ENCODE peak calls at places on chromosome 15, in seven cellular contexts. G is GM03348, N is GM12891, X is stromal cell of bone marrow, Y is Caki2, J is neuronal stem cell, P is fibroblast of the aortic adventitia. U is an unnamed sample.

GRCh38 chr15:75225951-75226732 is 24.5 kb downstream of the C15orf39 start:
- DNase-seq in P (no peak), G (no peak), N (no peak), J (no peak), Y (no peak), X (no peak), U (no peak)

GRCh38 chr15:29698030-29698701 is 124.1 kb downstream of the TJP1 start:
- DNase-seq in N (no peak), G (no peak), P (peak), Y (peak), X (peak), J (no peak), U (no peak)

GRCh38 chr15:39140060-39140604 is 440.7 kb upstream of the THBS1 start:
- DNase-seq in Y (peak), X (peak), J (no peak), N (no peak), G (peak), P (peak), U (no peak)

GRCh38 chr15:70867911-70868467 is 14.0 kb upstream of the LARP6 start:
- DNase-seq in G (peak), X (peak), N (no peak), J (no peak), Y (no peak), P (peak), U (no peak)

GRCh38 chr15:91306155-91306554 is 206.1 kb downstream of the SV2B start:
- DNase-seq in G (no peak), Y (no peak), J (no peak), P (no peak), X (no peak), N (no peak), U (no peak)

GRCh38 chr15:91448245-91448644 is 348.2 kb downstream of the SV2B start:
- DNase-seq in P (no peak), X (no peak), G (no peak), N (no peak), J (no peak), Y (no peak), U (no peak)

GRCh38 chr15:76217029-76217866 is 94.0 kb downstream of the ETFA start:
- DNase-seq in G (no peak), X (no peak), J (no peak), P (peak), Y (peak), N (no peak), U (no peak)

GRCh38 chr15:57500979-57501576 is 90.6 kb upstream of the MYZAP start:
- DNase-seq in P (peak), J (no peak), Y (peak), G (peak), X (peak), N (no peak), U (no peak)

GRCh38 chr15:28115871-28116270 is 16.8 kb upstream of the OCA2 start:
- DNase-seq in X (no peak), P (no peak), Y (no peak), N (no peak), J (no peak), G (no peak), U (no peak)

GRCh38 chr15:91942676-91943417 is 89.3 kb downstream of the SLCO3A1 start:
- DNase-seq in G (peak), J (no peak), N (no peak), X (peak), P (peak), Y (peak), U (no peak)

GRCh38 chr15:88187195-88187594 is 69.3 kb downstream of the NTRK3 start:
- DNase-seq in N (no peak), X (no peak), P (peak), G (no peak), J (no peak), Y (no peak), U (no peak)

GRCh38 chr15:53506370-53506769 is 253.1 kb downstream of the WDR72 start:
- DNase-seq in N (no peak), X (no peak), Y (no peak), J (no peak), P (no peak), G (no peak), U (no peak)

GRCh38 chr15:41485226-41485625 is 8.4 kb upstream of the ITPKA start:
- DNase-seq in X (no peak), G (no peak), P (no peak), N (no peak), Y (no peak), J (no peak), U (no peak)

GRCh38 chr15:79849789-79850188 is 47.0 kb downstream of the MTHFS start:
- DNase-seq in J (peak), Y (peak), X (peak), P (peak), N (no peak), G (peak), U (peak)

GRCh38 chr15:48582472-48583235 is 62.9 kb downstream of the FBN1 start:
- DNase-seq in X (peak), P (peak), G (peak), N (no peak), Y (peak), J (no peak), U (no peak)

GRCh38 chr15:58761010-58761388 is 10.1 kb upstream of the MINDY2 start:
- DNase-seq in Y (no peak), J (no peak), X (no peak), N (no peak), G (no peak), P (no peak), U (no peak)

GRCh38 chr15:99719096-99719541 is 14.1 kb downstream of the LYSMD4 start:
- DNase-seq in X (no peak), N (peak), J (no peak), P (peak), G (peak), Y (no peak), U (no peak)